ENCODE peak calls at places on chromosomes 5 and 9, in eight cellular contexts. One of them, this sample, is unnamed. For H3K27me3, the result is how much of the 10 kb centered on the place peaks cover.

GRCh38 chr9:19373527-19373926 is 6.5 kb downstream of the RPS6 start:
- DNase-seq in fibroblast of lung: no peak
- DNase-seq in IMR-90: no peak
- DNase-seq in WERI-Rb-1: no peak
- DNase-seq in CD4-positive, alpha-beta memory T cell: no peak
- DNase-seq in tibial nerve: no peak
- DNase-seq in SJSA1: no peak
- DNase-seq in CD8-positive, alpha-beta memory T cell: no peak
- DNase-seq in this sample: no peak

GRCh38 chr9:110744753-110745522 is 76.3 kb downstream of the MUSK start:
- DNase-seq in CD4-positive, alpha-beta memory T cell: no peak
- DNase-seq in CD8-positive, alpha-beta memory T cell: no peak
- DNase-seq in SJSA1: peak
- DNase-seq in fibroblast of lung: peak
- DNase-seq in WERI-Rb-1: no peak
- DNase-seq in IMR-90: peak
- DNase-seq in tibial nerve: peak
- DNase-seq in this sample: peak

GRCh38 chr5:79771387-79771786 is 81.8 kb downstream of the CMYA5 start:
- DNase-seq in fibroblast of lung: peak
- DNase-seq in SJSA1: no peak
- DNase-seq in WERI-Rb-1: no peak
- DNase-seq in CD4-positive, alpha-beta memory T cell: no peak
- DNase-seq in IMR-90: peak
- DNase-seq in CD8-positive, alpha-beta memory T cell: no peak
- DNase-seq in tibial nerve: no peak
- DNase-seq in this sample: peak

GRCh38 chr5:83726912-83727311 is 6.3 kb upstream of the HAPLN1 start:
- DNase-seq in WERI-Rb-1: no peak
- DNase-seq in CD8-positive, alpha-beta memory T cell: no peak
- DNase-seq in tibial nerve: no peak
- DNase-seq in SJSA1: no peak
- DNase-seq in fibroblast of lung: peak
- DNase-seq in CD4-positive, alpha-beta memory T cell: no peak
- DNase-seq in IMR-90: peak
- DNase-seq in this sample: no peak

GRCh38 chr9:113531919-113532808 is 68.6 kb downstream of the RGS3 start:
- DNase-seq in WERI-Rb-1: no peak
- DNase-seq in tibial nerve: no peak
- DNase-seq in SJSA1: no peak
- DNase-seq in IMR-90: no peak
- DNase-seq in fibroblast of lung: no peak
- DNase-seq in CD8-positive, alpha-beta memory T cell: no peak
- DNase-seq in CD4-positive, alpha-beta memory T cell: no peak
- DNase-seq in this sample: no peak

GRCh38 chr9:118567861-118568260 is 801.4 kb downstream of the BRINP1 start:
- DNase-seq in CD4-positive, alpha-beta memory T cell: no peak
- DNase-seq in IMR-90: no peak
- DNase-seq in fibroblast of lung: no peak
- DNase-seq in SJSA1: no peak
- DNase-seq in WERI-Rb-1: no peak
- DNase-seq in tibial nerve: no peak
- DNase-seq in CD8-positive, alpha-beta memory T cell: no peak
- DNase-seq in this sample: no peak

GRCh38 chr5:110757118-110757729 is 18.4 kb downstream of the SLC25A46 start:
- DNase-seq in CD4-positive, alpha-beta memory T cell: peak
- DNase-seq in fibroblast of lung: peak
- DNase-seq in WERI-Rb-1: peak
- DNase-seq in tibial nerve: no peak
- DNase-seq in IMR-90: peak
- DNase-seq in CD8-positive, alpha-beta memory T cell: peak
- DNase-seq in SJSA1: peak
- DNase-seq in this sample: peak

GRCh38 chr5:136435951-136436544 is 70.7 kb upstream of the TRPC7 start:
- DNase-seq in IMR-90: no peak
- DNase-seq in CD4-positive, alpha-beta memory T cell: no peak
- DNase-seq in tibial nerve: no peak
- DNase-seq in SJSA1: no peak
- DNase-seq in WERI-Rb-1: no peak
- DNase-seq in CD8-positive, alpha-beta memory T cell: no peak
- DNase-seq in fibroblast of lung: no peak
- DNase-seq in this sample: no peak

GRCh38 chr5:125408582-125409069 is 662.2 kb upstream of the ZNF608 start:
- DNase-seq in IMR-90: peak
- DNase-seq in CD4-positive, alpha-beta memory T cell: no peak
- DNase-seq in SJSA1: peak
- DNase-seq in WERI-Rb-1: peak
- DNase-seq in CD8-positive, alpha-beta memory T cell: no peak
- DNase-seq in fibroblast of lung: peak
- DNase-seq in tibial nerve: no peak
- DNase-seq in this sample: peak

GRCh38 chr5:150778517-150779396 is at the start of gene SMIM3:
- DNase-seq in CD8-positive, alpha-beta memory T cell: peak
- DNase-seq in fibroblast of lung: peak
- DNase-seq in WERI-Rb-1: peak
- DNase-seq in tibial nerve: peak
- DNase-seq in SJSA1: peak
- DNase-seq in IMR-90: peak
- DNase-seq in CD4-positive, alpha-beta memory T cell: peak
- DNase-seq in this sample: peak

GRCh38 chr5:149238540-149238939 is 33.1 kb upstream of the AFAP1L1 start:
- DNase-seq in tibial nerve: no peak
- DNase-seq in CD4-positive, alpha-beta memory T cell: no peak
- DNase-seq in IMR-90: no peak
- DNase-seq in fibroblast of lung: no peak
- DNase-seq in SJSA1: no peak
- DNase-seq in WERI-Rb-1: no peak
- DNase-seq in CD8-positive, alpha-beta memory T cell: no peak
- DNase-seq in this sample: no peak

GRCh38 chr5:139882961-139883539 is 87.4 kb downstream of the PSD2 start:
- DNase-seq in tibial nerve: no peak
- DNase-seq in WERI-Rb-1: peak
- DNase-seq in CD4-positive, alpha-beta memory T cell: no peak
- DNase-seq in CD8-positive, alpha-beta memory T cell: no peak
- DNase-seq in fibroblast of lung: no peak
- DNase-seq in IMR-90: no peak
- DNase-seq in SJSA1: no peak
- DNase-seq in this sample: no peak

DNA sequence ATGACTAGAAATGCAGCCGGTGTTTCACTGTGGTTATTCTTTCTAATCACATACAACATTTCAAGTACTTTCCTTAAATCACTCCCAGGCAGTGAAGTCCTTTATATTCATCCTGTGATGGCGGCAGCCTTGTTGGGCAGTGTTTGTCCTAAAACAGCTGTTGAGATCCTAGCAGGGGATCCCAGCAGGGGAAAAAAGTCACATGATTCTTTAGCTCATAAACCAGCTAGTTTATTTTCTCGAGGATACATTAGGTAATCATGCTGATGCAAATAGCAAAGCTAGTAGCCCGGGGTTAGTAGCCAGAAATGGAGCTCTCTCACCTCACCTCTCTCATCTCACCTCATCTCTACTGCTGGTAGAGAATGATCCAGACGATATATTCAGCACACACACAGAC is 70.5 kb downstream of the FOXD1 start:
- DNase-seq in CD8-positive, alpha-beta memory T cell: no peak
- DNase-seq in tibial nerve: no peak
- DNase-seq in SJSA1: no peak
- DNase-seq in IMR-90: peak
- DNase-seq in CD4-positive, alpha-beta memory T cell: no peak
- DNase-seq in WERI-Rb-1: no peak
- DNase-seq in fibroblast of lung: no peak
- DNase-seq in this sample: peak
- H3K27me3 ChIP-seq in CD8-positive, alpha-beta memory T cell: under half
- H3K27me3 ChIP-seq in tibial nerve: half or more
- H3K27me3 ChIP-seq in SJSA1: under half
- H3K27me3 ChIP-seq in IMR-90: under half
- H3K27me3 ChIP-seq in CD4-positive, alpha-beta memory T cell: under half
- H3K27me3 ChIP-seq in WERI-Rb-1: under half
- H3K27me3 ChIP-seq in fibroblast of lung: under half
- H3K27me3 ChIP-seq in this sample: under half

GRCh38 chr5:177006265-177006972 is at the start of gene UIMC1:
- DNase-seq in fibroblast of lung: peak
- DNase-seq in SJSA1: peak
- DNase-seq in CD4-positive, alpha-beta memory T cell: peak
- DNase-seq in CD8-positive, alpha-beta memory T cell: peak
- DNase-seq in WERI-Rb-1: peak
- DNase-seq in tibial nerve: peak
- DNase-seq in IMR-90: peak
- DNase-seq in this sample: peak

GRCh38 chr5:177008716-177009115 is 2.1 kb upstream of the UIMC1 start:
- DNase-seq in SJSA1: no peak
- DNase-seq in CD8-positive, alpha-beta memory T cell: no peak
- DNase-seq in fibroblast of lung: no peak
- DNase-seq in WERI-Rb-1: no peak
- DNase-seq in IMR-90: no peak
- DNase-seq in tibial nerve: no peak
- DNase-seq in CD4-positive, alpha-beta memory T cell: no peak
- DNase-seq in this sample: no peak

GRCh38 chr5:177003649-177004048 is 2.9 kb downstream of the UIMC1 start:
- DNase-seq in SJSA1: no peak
- DNase-seq in CD4-positive, alpha-beta memory T cell: no peak
- DNase-seq in tibial nerve: no peak
- DNase-seq in CD8-positive, alpha-beta memory T cell: no peak
- DNase-seq in IMR-90: no peak
- DNase-seq in WERI-Rb-1: no peak
- DNase-seq in fibroblast of lung: no peak
- DNase-seq in this sample: no peak

GRCh38 chr5:177005619-177006264 is 837 bp downstream of the UIMC1 start:
- DNase-seq in SJSA1: peak
- DNase-seq in fibroblast of lung: peak
- DNase-seq in IMR-90: peak
- DNase-seq in CD4-positive, alpha-beta memory T cell: peak
- DNase-seq in CD8-positive, alpha-beta memory T cell: peak
- DNase-seq in WERI-Rb-1: peak
- DNase-seq in tibial nerve: peak
- DNase-seq in this sample: peak

DNA sequence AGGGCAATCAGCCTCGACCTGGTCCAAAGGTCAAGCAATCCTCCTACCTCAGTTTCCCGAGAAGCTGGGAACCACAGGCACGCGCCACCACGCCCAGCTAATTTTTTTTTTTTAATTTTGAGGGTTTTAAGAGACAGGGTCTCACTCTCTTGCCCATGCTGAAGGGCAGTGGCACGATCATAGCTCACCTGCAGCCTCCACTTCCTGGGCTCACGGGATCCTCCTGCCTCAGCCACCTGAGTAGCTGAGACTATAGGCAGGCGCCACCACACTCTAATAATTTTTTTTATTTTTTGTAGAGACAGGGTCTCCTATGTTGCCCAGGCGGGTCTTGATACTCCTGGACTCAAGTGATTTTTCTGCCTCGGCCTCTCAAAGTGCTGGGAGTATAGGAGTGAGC is 1.6 kb downstream of the UIMC1 start:
- DNase-seq in CD8-positive, alpha-beta memory T cell: no peak
- DNase-seq in IMR-90: no peak
- DNase-seq in fibroblast of lung: no peak
- DNase-seq in WERI-Rb-1: no peak
- DNase-seq in tibial nerve: no peak
- DNase-seq in CD4-positive, alpha-beta memory T cell: no peak
- DNase-seq in SJSA1: no peak
- DNase-seq in this sample: no peak
- H3K4me3 ChIP-seq in CD8-positive, alpha-beta memory T cell: peak
- H3K4me3 ChIP-seq in IMR-90: no peak
- H3K4me3 ChIP-seq in fibroblast of lung: peak
- H3K4me3 ChIP-seq in WERI-Rb-1: peak
- H3K4me3 ChIP-seq in tibial nerve: no peak
- H3K4me3 ChIP-seq in CD4-positive, alpha-beta memory T cell: no peak
- H3K4me3 ChIP-seq in SJSA1: no peak
- H3K4me3 ChIP-seq in this sample: peak

GRCh38 chr5:93576994-93577575 is 3.9 kb downstream of the NR2F1-AS1 start:
- DNase-seq in SJSA1: no peak
- DNase-seq in CD4-positive, alpha-beta memory T cell: no peak
- DNase-seq in fibroblast of lung: no peak
- DNase-seq in tibial nerve: no peak
- DNase-seq in WERI-Rb-1: no peak
- DNase-seq in IMR-90: no peak
- DNase-seq in CD8-positive, alpha-beta memory T cell: no peak
- DNase-seq in this sample: no peak

GRCh38 chr5:93576015-93576414 is 5.0 kb downstream of the NR2F1-AS1 start:
- DNase-seq in CD8-positive, alpha-beta memory T cell: no peak
- DNase-seq in CD4-positive, alpha-beta memory T cell: no peak
- DNase-seq in WERI-Rb-1: no peak
- DNase-seq in SJSA1: no peak
- DNase-seq in tibial nerve: no peak
- DNase-seq in IMR-90: no peak
- DNase-seq in fibroblast of lung: no peak
- DNase-seq in this sample: no peak

GRCh38 chr5:93574939-93575241 is 6.1 kb downstream of the NR2F1-AS1 start:
- DNase-seq in fibroblast of lung: no peak
- DNase-seq in CD8-positive, alpha-beta memory T cell: no peak
- DNase-seq in WERI-Rb-1: no peak
- DNase-seq in SJSA1: no peak
- DNase-seq in tibial nerve: no peak
- DNase-seq in CD4-positive, alpha-beta memory T cell: no peak
- DNase-seq in IMR-90: no peak
- DNase-seq in this sample: no peak

GRCh38 chr5:93574041-93574938 is 6.7 kb downstream of the NR2F1-AS1 start:
- DNase-seq in tibial nerve: no peak
- DNase-seq in IMR-90: no peak
- DNase-seq in CD8-positive, alpha-beta memory T cell: no peak
- DNase-seq in WERI-Rb-1: no peak
- DNase-seq in CD4-positive, alpha-beta memory T cell: no peak
- DNase-seq in SJSA1: no peak
- DNase-seq in fibroblast of lung: no peak
- DNase-seq in this sample: no peak

DNA sequence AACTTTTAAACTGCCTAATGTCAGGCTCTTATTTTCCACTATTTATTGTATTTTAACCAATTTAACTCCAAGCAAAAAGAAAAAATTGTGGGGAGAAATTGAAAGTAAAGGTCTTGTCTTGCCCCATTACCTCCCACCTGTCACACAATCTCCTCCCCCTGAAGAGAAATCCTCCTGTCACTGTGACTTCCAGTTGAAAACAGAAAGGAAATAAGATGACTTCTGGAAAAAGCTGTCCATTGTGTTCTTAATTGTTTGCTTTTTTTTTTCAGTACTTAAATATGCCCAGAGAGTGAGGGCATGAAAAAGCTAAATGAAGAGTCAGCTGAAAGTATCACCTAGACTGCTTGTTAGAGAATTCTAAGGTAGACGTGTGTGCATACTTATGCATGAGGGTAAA is 5.6 kb downstream of the NR2F1-AS1 start:
- DNase-seq in tibial nerve: no peak
- DNase-seq in CD4-positive, alpha-beta memory T cell: no peak
- DNase-seq in CD8-positive, alpha-beta memory T cell: no peak
- DNase-seq in fibroblast of lung: no peak
- DNase-seq in WERI-Rb-1: no peak
- DNase-seq in IMR-90: no peak
- DNase-seq in SJSA1: no peak
- DNase-seq in this sample: no peak
- H3K27me3 ChIP-seq in tibial nerve: under half
- H3K27me3 ChIP-seq in CD4-positive, alpha-beta memory T cell: half or more
- H3K27me3 ChIP-seq in CD8-positive, alpha-beta memory T cell: half or more
- H3K27me3 ChIP-seq in fibroblast of lung: under half
- H3K27me3 ChIP-seq in WERI-Rb-1: half or more
- H3K27me3 ChIP-seq in IMR-90: under half
- H3K27me3 ChIP-seq in SJSA1: under half
- H3K27me3 ChIP-seq in this sample: under half

DNA sequence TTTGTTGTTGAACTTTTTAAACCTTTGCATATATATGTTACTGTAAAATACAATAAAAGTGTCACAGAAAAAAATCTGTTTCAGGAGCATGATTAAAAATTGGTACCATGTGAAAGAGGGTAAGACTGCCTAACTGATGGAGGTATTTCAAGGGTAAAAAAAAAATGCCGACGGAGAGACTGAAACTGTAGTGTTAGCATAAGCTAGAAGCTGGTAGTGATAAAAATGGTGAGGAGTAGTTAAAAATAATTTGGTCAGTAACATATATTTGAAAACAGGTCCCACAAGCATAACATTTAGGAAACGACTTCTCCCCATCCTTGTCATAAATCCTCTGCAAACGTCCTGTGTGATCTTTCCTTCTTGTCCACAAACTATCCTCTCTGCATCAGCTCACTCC is 64.7 kb downstream of the MEF2C start:
- DNase-seq in CD8-positive, alpha-beta memory T cell: no peak
- DNase-seq in CD4-positive, alpha-beta memory T cell: no peak
- DNase-seq in SJSA1: no peak
- DNase-seq in fibroblast of lung: no peak
- DNase-seq in WERI-Rb-1: no peak
- DNase-seq in tibial nerve: no peak
- DNase-seq in IMR-90: no peak
- DNase-seq in this sample: no peak
- H3K4me3 ChIP-seq in CD8-positive, alpha-beta memory T cell: no peak
- H3K4me3 ChIP-seq in CD4-positive, alpha-beta memory T cell: no peak
- H3K4me3 ChIP-seq in SJSA1: no peak
- H3K4me3 ChIP-seq in fibroblast of lung: no peak
- H3K4me3 ChIP-seq in WERI-Rb-1: no peak
- H3K4me3 ChIP-seq in tibial nerve: no peak
- H3K4me3 ChIP-seq in IMR-90: no peak
- H3K4me3 ChIP-seq in this sample: no peak

This sample was measured in A673.